ENCODE peak calls at places on chromosomes 13 and 19, in five cellular contexts. S is left lung; G is activated CD4-positive, alpha-beta T cell treated with anti-CD3 and anti-CD28 coated beads for 1 hour; Y is stimulated activated CD8-positive, alpha-beta memory T cell treated with anti-CD3 and anti-CD28 coated beads, Interleukin-2, amount 100 ng/mL, for 1 hour; Q is non-pigmented ciliary epithelial cell. M is an unnamed sample.

GRCh38 chr13:72230131-72230530 is 363.1 kb upstream of the DACH1 start:
- DNase-seq in S (no peak), G (no peak), Y (no peak), Q (no peak), M (no peak)

GRCh38 chr13:94713556-94714182 is 1.3 kb upstream of the SOX21 start:
- DNase-seq in S (no peak), G (no peak), Y (no peak), Q (no peak), M (no peak)

GRCh38 chr19:7885818-7886217 is 2.5 kb upstream of the LRRC8E start:
- DNase-seq in S (no peak), G (no peak), Y (no peak), Q (no peak), M (no peak)

GRCh38 chr13:24053505-24054251 is 106.8 kb upstream of the SPATA13 start:
- DNase-seq in S (no peak), G (peak), Y (peak), Q (no peak), M (no peak)

GRCh38 chr13:98189841-98190505 is 12.9 kb upstream of the RNF113B start:
- DNase-seq in S (no peak), G (no peak), Y (no peak), Q (no peak), M (no peak)

GRCh38 chr19:27859689-27860088 is 1353.3 kb downstream of the UQCRFS1 start:
- DNase-seq in S (no peak), G (no peak), Y (no peak), Q (no peak), M (no peak)

GRCh38 chr13:35649162-35649561 is 172.7 kb upstream of the MAB21L1 start:
- DNase-seq in S (no peak), G (no peak), Y (no peak), Q (no peak), M (no peak)

GRCh38 chr19:2475018-2475701 is 767 bp upstream of the GADD45B start:
- DNase-seq in S (peak), G (peak), Y (no peak), Q (no peak), M (no peak)

GRCh38 chr13:98508280-98509074 is 68.4 kb downstream of the STK24 start:
- DNase-seq in S (no peak), G (no peak), Y (no peak), Q (peak), M (no peak)

GRCh38 chr19:15463865-15464371 is 426 bp downstream of the RASAL3 start:
- DNase-seq in S (peak), G (peak), Y (peak), Q (no peak), M (peak)

GRCh38 chr13:28321751-28322150 is 173.2 kb downstream of the FLT1 start:
- DNase-seq in S (no peak), G (no peak), Y (no peak), Q (no peak), M (no peak)

GRCh38 chr19:13038306-13039210 is 43.3 kb downstream of the NFIX start:
- DNase-seq in S (no peak), G (no peak), Y (no peak), Q (no peak), M (no peak)

GRCh38 chr19:51811344-51811743 is 16.4 kb downstream of the FPR3 start:
- DNase-seq in S (no peak), G (no peak), Y (no peak), Q (no peak), M (no peak)

GRCh38 chr13:29885967-29886366 is 35.5 kb upstream of the UBL3 start:
- DNase-seq in S (no peak), G (no peak), Y (no peak), Q (no peak), M (no peak)

GRCh38 chr19:5687360-5688198 is 2.5 kb upstream of the RPL36 start:
- DNase-seq in S (no peak), G (no peak), Y (no peak), Q (no peak), M (no peak)

GRCh38 chr13:107881362-107881761 is 334.0 kb downstream of the LIG4 start:
- DNase-seq in S (no peak), G (no peak), Y (no peak), Q (no peak), M (no peak)

GRCh38 chr13:110006304-110006703 is 219.9 kb upstream of the IRS2 start:
- DNase-seq in S (no peak), G (no peak), Y (no peak), Q (no peak), M (no peak)

GRCh38 chr19:42468273-42468796 is 25.6 kb upstream of the CXCL17 start:
- DNase-seq in S (no peak), G (no peak), Y (no peak), Q (peak), M (no peak)

GRCh38 chr13:29621401-29621800 is 25.9 kb upstream of the SLC7A1 start:
- DNase-seq in S (no peak), G (no peak), Y (no peak), Q (peak), M (no peak)

GRCh38 chr19:46813570-46814358 is 25.4 kb upstream of the SLC1A5 start:
- DNase-seq in S (peak), G (no peak), Y (no peak), Q (peak), M (no peak)

M was measured in esophagus squamous epithelium.